ENCODE peak calls at places on chromosomes 7 and 10, in seven cellular contexts. One of them, this sample, is unnamed. For H3K9me3, the result is how much of the 10 kb centered on the place peaks cover.

GRCh38 chr7:116227678-116228239 is 17.4 kb downstream of the TES start:
- DNase-seq in tibial artery: no peak
- DNase-seq in adrenal gland: no peak
- DNase-seq in uterus: no peak
- DNase-seq in left ventricle myocardium inferior: no peak
- DNase-seq in ovary: no peak
- DNase-seq in endothelial cell of umbilical vein: peak
- DNase-seq in this sample: no peak

GRCh38 chr7:157918326-157918725 is 581.5 kb downstream of the DNAJB6 start:
- DNase-seq in tibial artery: no peak
- DNase-seq in adrenal gland: no peak
- DNase-seq in uterus: no peak
- DNase-seq in left ventricle myocardium inferior: no peak
- DNase-seq in ovary: no peak
- DNase-seq in endothelial cell of umbilical vein: no peak
- DNase-seq in this sample: no peak

GRCh38 chr7:96161897-96162296 is 160.0 kb downstream of the SLC25A13 start:
- DNase-seq in tibial artery: no peak
- DNase-seq in adrenal gland: no peak
- DNase-seq in uterus: no peak
- DNase-seq in left ventricle myocardium inferior: no peak
- DNase-seq in ovary: no peak
- DNase-seq in endothelial cell of umbilical vein: no peak
- DNase-seq in this sample: no peak

GRCh38 chr10:129231821-129232220 is 235.2 kb upstream of the MGMT start:
- DNase-seq in tibial artery: no peak
- DNase-seq in adrenal gland: no peak
- DNase-seq in uterus: no peak
- DNase-seq in left ventricle myocardium inferior: no peak
- DNase-seq in ovary: no peak
- DNase-seq in endothelial cell of umbilical vein: no peak
- DNase-seq in this sample: no peak

GRCh38 chr7:517848-518629 is 1.6 kb downstream of the PDGFA start:
- DNase-seq in tibial artery: peak
- DNase-seq in adrenal gland: peak
- DNase-seq in uterus: peak
- DNase-seq in left ventricle myocardium inferior: peak
- DNase-seq in ovary: peak
- DNase-seq in endothelial cell of umbilical vein: peak
- DNase-seq in this sample: peak

GRCh38 chr10:97499561-97500296 is 1.0 kb downstream of the UBTD1 start:
- DNase-seq in tibial artery: peak
- DNase-seq in adrenal gland: peak
- DNase-seq in uterus: peak
- DNase-seq in left ventricle myocardium inferior: peak
- DNase-seq in ovary: peak
- DNase-seq in endothelial cell of umbilical vein: peak
- DNase-seq in this sample: peak

GRCh38 chr7:81074406-81074805 is 155.6 kb upstream of the SEMA3C start:
- DNase-seq in tibial artery: no peak
- DNase-seq in adrenal gland: no peak
- DNase-seq in uterus: no peak
- DNase-seq in left ventricle myocardium inferior: no peak
- DNase-seq in ovary: no peak
- DNase-seq in endothelial cell of umbilical vein: no peak
- DNase-seq in this sample: no peak

GRCh38 chr10:13795653-13796555 is 209.1 kb downstream of the PRPF18 start:
- DNase-seq in tibial artery: no peak
- DNase-seq in adrenal gland: no peak
- DNase-seq in uterus: no peak
- DNase-seq in left ventricle myocardium inferior: no peak
- DNase-seq in ovary: no peak
- DNase-seq in endothelial cell of umbilical vein: no peak
- DNase-seq in this sample: no peak

GRCh38 chr7:134995239-134996096 is 9.2 kb downstream of the AGBL3 start:
- DNase-seq in tibial artery: no peak
- DNase-seq in adrenal gland: no peak
- DNase-seq in uterus: no peak
- DNase-seq in left ventricle myocardium inferior: no peak
- DNase-seq in ovary: no peak
- DNase-seq in endothelial cell of umbilical vein: no peak
- DNase-seq in this sample: no peak

GRCh38 chr7:157834501-157835143 is 497.8 kb downstream of the DNAJB6 start:
- DNase-seq in tibial artery: no peak
- DNase-seq in adrenal gland: no peak
- DNase-seq in uterus: no peak
- DNase-seq in left ventricle myocardium inferior: no peak
- DNase-seq in ovary: no peak
- DNase-seq in endothelial cell of umbilical vein: no peak
- DNase-seq in this sample: no peak

GRCh38 chr10:117996709-117997108 is 50.0 kb downstream of the RAB11FIP2 start:
- DNase-seq in tibial artery: no peak
- DNase-seq in adrenal gland: no peak
- DNase-seq in uterus: no peak
- DNase-seq in left ventricle myocardium inferior: no peak
- DNase-seq in ovary: no peak
- DNase-seq in endothelial cell of umbilical vein: no peak
- DNase-seq in this sample: no peak

GRCh38 chr10:123043409-123043925 is 34.7 kb downstream of the ACADSB start:
- DNase-seq in tibial artery: no peak
- DNase-seq in adrenal gland: peak
- DNase-seq in uterus: no peak
- DNase-seq in left ventricle myocardium inferior: no peak
- DNase-seq in ovary: no peak
- DNase-seq in endothelial cell of umbilical vein: peak
- DNase-seq in this sample: no peak

GRCh38 chr10:24617771-24618396 is 105.8 kb downstream of the ARHGAP21 start:
- DNase-seq in tibial artery: peak
- DNase-seq in adrenal gland: peak
- DNase-seq in uterus: peak
- DNase-seq in left ventricle myocardium inferior: peak
- DNase-seq in ovary: peak
- DNase-seq in endothelial cell of umbilical vein: peak
- DNase-seq in this sample: no peak

GRCh38 chr7:152882576-152883310 is 123.2 kb downstream of the ACTR3B start:
- DNase-seq in tibial artery: no peak
- DNase-seq in adrenal gland: no peak
- DNase-seq in uterus: no peak
- DNase-seq in left ventricle myocardium inferior: no peak
- DNase-seq in ovary: no peak
- DNase-seq in endothelial cell of umbilical vein: no peak
- DNase-seq in this sample: no peak

GRCh38 chr7:44854644-44855364 is 6.9 kb upstream of the H2AZ2 start:
- DNase-seq in tibial artery: no peak
- DNase-seq in adrenal gland: no peak
- DNase-seq in uterus: no peak
- DNase-seq in left ventricle myocardium inferior: no peak
- DNase-seq in ovary: no peak
- DNase-seq in endothelial cell of umbilical vein: no peak
- DNase-seq in this sample: no peak

GRCh38 chr7:2138146-2138765 is 94.5 kb downstream of the MAD1L1 start:
- DNase-seq in tibial artery: no peak
- DNase-seq in adrenal gland: no peak
- DNase-seq in uterus: no peak
- DNase-seq in left ventricle myocardium inferior: no peak
- DNase-seq in ovary: no peak
- DNase-seq in endothelial cell of umbilical vein: peak
- DNase-seq in this sample: no peak

GRCh38 chr10:77548671-77549070 is 88.9 kb downstream of the KCNMA1 start:
- DNase-seq in tibial artery: no peak
- DNase-seq in adrenal gland: no peak
- DNase-seq in uterus: no peak
- DNase-seq in left ventricle myocardium inferior: no peak
- DNase-seq in ovary: no peak
- DNase-seq in endothelial cell of umbilical vein: no peak
- DNase-seq in this sample: no peak

GRCh38 chr10:53403688-53404087 is 631.1 kb upstream of the MBL2 start:
- DNase-seq in tibial artery: no peak
- DNase-seq in adrenal gland: peak
- DNase-seq in uterus: no peak
- DNase-seq in left ventricle myocardium inferior: peak
- DNase-seq in ovary: peak
- DNase-seq in endothelial cell of umbilical vein: peak
- DNase-seq in this sample: peak

GRCh38 chr7:108660465-108660864 is 90.8 kb downstream of the DNAJB9 start:
- DNase-seq in tibial artery: no peak
- DNase-seq in adrenal gland: no peak
- DNase-seq in uterus: no peak
- DNase-seq in left ventricle myocardium inferior: no peak
- DNase-seq in ovary: no peak
- DNase-seq in endothelial cell of umbilical vein: peak
- DNase-seq in this sample: no peak

GRCh38 chr10:29160110-29160669 is 128.7 kb upstream of the LYZL1 start:
- DNase-seq in tibial artery: no peak
- DNase-seq in adrenal gland: peak
- DNase-seq in uterus: no peak
- DNase-seq in left ventricle myocardium inferior: no peak
- DNase-seq in ovary: no peak
- DNase-seq in endothelial cell of umbilical vein: peak
- DNase-seq in this sample: no peak

GRCh38 chr7:130752424-130752823 is 18.4 kb upstream of the KLF14 start:
- DNase-seq in tibial artery: no peak
- DNase-seq in adrenal gland: no peak
- DNase-seq in uterus: no peak
- DNase-seq in left ventricle myocardium inferior: no peak
- DNase-seq in ovary: no peak
- DNase-seq in endothelial cell of umbilical vein: peak
- DNase-seq in this sample: no peak

DNA sequence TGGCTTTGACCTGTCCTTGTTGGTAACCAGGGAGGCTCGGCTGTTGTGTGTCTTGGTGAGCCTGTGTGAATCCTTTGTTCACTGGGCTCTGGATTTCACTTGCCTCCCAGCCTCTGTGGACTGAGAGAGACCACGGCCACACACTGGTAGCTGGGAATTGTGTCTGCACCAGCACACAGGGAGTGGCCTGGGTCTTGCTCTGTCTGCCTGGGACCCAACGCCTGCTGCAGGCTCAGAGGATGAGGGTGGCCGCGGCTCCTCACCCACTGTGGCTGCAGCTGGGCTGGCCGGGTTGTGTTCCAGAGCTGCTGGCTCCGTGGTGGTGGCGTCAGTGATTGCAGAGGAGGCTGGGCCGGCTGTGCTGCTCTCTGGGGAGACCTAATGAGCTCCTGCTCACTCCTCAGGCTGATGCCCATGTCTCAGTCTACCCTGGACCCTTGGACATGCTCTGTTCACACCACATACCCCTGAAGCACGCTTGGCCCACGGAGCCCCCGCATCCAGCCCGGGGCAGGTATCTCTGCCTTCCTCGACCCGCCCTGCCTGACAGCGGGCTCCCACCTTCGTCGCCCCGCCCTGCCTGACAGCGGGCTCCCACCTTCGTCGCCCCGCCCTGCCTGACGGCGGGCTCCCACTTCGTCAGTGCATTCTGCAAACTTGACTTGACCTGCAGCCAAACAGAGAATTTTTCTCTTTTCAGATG is 328.5 kb downstream of the ADARB2 start:
- DNase-seq in tibial artery: peak
- DNase-seq in adrenal gland: no peak
- DNase-seq in uterus: no peak
- DNase-seq in left ventricle myocardium inferior: no peak
- DNase-seq in ovary: no peak
- DNase-seq in endothelial cell of umbilical vein: no peak
- DNase-seq in this sample: no peak
- H3K9me3 ChIP-seq in tibial artery: under half
- H3K9me3 ChIP-seq in adrenal gland: under half
- H3K9me3 ChIP-seq in uterus: under half
- H3K9me3 ChIP-seq in left ventricle myocardium inferior: under half
- H3K9me3 ChIP-seq in ovary: under half
- H3K9me3 ChIP-seq in endothelial cell of umbilical vein: under half
- H3K9me3 ChIP-seq in this sample: under half

GRCh38 chr10:124648738-124649137 is 95.4 kb downstream of the FAM53B start:
- DNase-seq in tibial artery: no peak
- DNase-seq in adrenal gland: peak
- DNase-seq in uterus: peak
- DNase-seq in left ventricle myocardium inferior: peak
- DNase-seq in ovary: peak
- DNase-seq in endothelial cell of umbilical vein: peak
- DNase-seq in this sample: no peak
- H3K4me3 ChIP-seq in tibial artery: no peak
- H3K4me3 ChIP-seq in adrenal gland: no peak
- H3K4me3 ChIP-seq in uterus: no peak
- H3K4me3 ChIP-seq in left ventricle myocardium inferior: no peak
- H3K4me3 ChIP-seq in ovary: no peak
- H3K4me3 ChIP-seq in endothelial cell of umbilical vein: no peak
- H3K4me3 ChIP-seq in this sample: no peak

GRCh38 chr10:18577823-18578685 is 73.3 kb downstream of the NSUN6 start:
- DNase-seq in tibial artery: no peak
- DNase-seq in adrenal gland: no peak
- DNase-seq in uterus: no peak
- DNase-seq in left ventricle myocardium inferior: no peak
- DNase-seq in ovary: no peak
- DNase-seq in endothelial cell of umbilical vein: no peak
- DNase-seq in this sample: no peak

GRCh38 chr10:18571076-18571475 is 80.3 kb downstream of the NSUN6 start:
- DNase-seq in tibial artery: no peak
- DNase-seq in adrenal gland: no peak
- DNase-seq in uterus: no peak
- DNase-seq in left ventricle myocardium inferior: no peak
- DNase-seq in ovary: no peak
- DNase-seq in endothelial cell of umbilical vein: no peak
- DNase-seq in this sample: no peak

GRCh38 chr10:18572959-18573561 is 78.3 kb downstream of the NSUN6 start:
- DNase-seq in tibial artery: no peak
- DNase-seq in adrenal gland: no peak
- DNase-seq in uterus: no peak
- DNase-seq in left ventricle myocardium inferior: no peak
- DNase-seq in ovary: no peak
- DNase-seq in endothelial cell of umbilical vein: no peak
- DNase-seq in this sample: no peak

GRCh38 chr10:18571780-18572179 is 79.6 kb downstream of the NSUN6 start:
- DNase-seq in tibial artery: no peak
- DNase-seq in adrenal gland: no peak
- DNase-seq in uterus: no peak
- DNase-seq in left ventricle myocardium inferior: no peak
- DNase-seq in ovary: no peak
- DNase-seq in endothelial cell of umbilical vein: no peak
- DNase-seq in this sample: no peak

GRCh38 chr10:18576586-18576985 is 74.8 kb downstream of the NSUN6 start:
- DNase-seq in tibial artery: no peak
- DNase-seq in adrenal gland: no peak
- DNase-seq in uterus: no peak
- DNase-seq in left ventricle myocardium inferior: no peak
- DNase-seq in ovary: no peak
- DNase-seq in endothelial cell of umbilical vein: no peak
- DNase-seq in this sample: no peak
- H3K9me3 ChIP-seq in tibial artery: under half
- H3K9me3 ChIP-seq in adrenal gland: under half
- H3K9me3 ChIP-seq in uterus: under half
- H3K9me3 ChIP-seq in left ventricle myocardium inferior: under half
- H3K9me3 ChIP-seq in ovary: under half
- H3K9me3 ChIP-seq in endothelial cell of umbilical vein: under half
- H3K9me3 ChIP-seq in this sample: under half

DNA sequence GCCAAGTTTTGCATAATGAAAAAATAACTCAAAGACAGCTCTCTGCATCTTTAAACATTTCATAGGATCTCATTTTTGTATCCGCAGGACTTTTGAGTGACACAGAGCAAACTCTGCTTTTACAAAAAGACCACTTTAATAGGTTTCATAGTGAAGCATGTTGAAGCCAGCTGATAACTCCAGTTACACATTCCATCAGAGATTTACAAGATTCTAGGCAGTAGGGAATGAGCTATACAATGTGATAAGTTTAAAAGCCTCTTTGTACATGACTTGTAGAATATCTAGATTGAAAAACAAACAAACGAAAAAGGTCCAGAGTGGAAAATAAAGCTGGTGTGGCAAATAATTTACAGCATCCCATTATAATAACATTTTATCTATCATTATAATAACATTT is 2.2 kb downstream of the PRKG1 start:
- DNase-seq in tibial artery: no peak
- DNase-seq in adrenal gland: no peak
- DNase-seq in uterus: no peak
- DNase-seq in left ventricle myocardium inferior: no peak
- DNase-seq in ovary: no peak
- DNase-seq in endothelial cell of umbilical vein: no peak
- DNase-seq in this sample: no peak
- H3K4me3 ChIP-seq in tibial artery: peak
- H3K4me3 ChIP-seq in adrenal gland: no peak
- H3K4me3 ChIP-seq in uterus: peak
- H3K4me3 ChIP-seq in left ventricle myocardium inferior: peak
- H3K4me3 ChIP-seq in ovary: peak
- H3K4me3 ChIP-seq in endothelial cell of umbilical vein: no peak
- H3K4me3 ChIP-seq in this sample: peak